ENCODE peak calls at places on chromosomes 6 and 20, in six cellular contexts. I, A, W, J, G and R are unnamed samples.

GRCh38 chr6:118419448-118420394 is 128.4 kb upstream of the PLN start:
- DNase-seq in J (no peak), I (no peak), G (no peak), A (no peak), W (no peak), R (no peak)

GRCh38 chr6:135182993-135183531 is 2.0 kb downstream of the MYB start:
- DNase-seq in G (no peak), A (no peak), J (no peak), I (no peak), W (no peak), R (no peak)

GRCh38 chr20:37543828-37544227 is 16.2 kb upstream of the BLCAP start:
- DNase-seq in I (peak; percentile 66), G (no peak), A (peak; percentile 41), J (peak; percentile 55), W (no peak), R (no peak)

GRCh38 chr6:61711849-61712248 is 574.2 kb downstream of the KHDRBS2 start:
- DNase-seq in A (no peak), J (no peak), W (no peak), G (no peak), I (no peak), R (no peak)

GRCh38 chr6:170480045-170480714 is 72.9 kb downstream of the PSMB1 start:
- DNase-seq in W (no peak), G (no peak), A (peak; percentile 26), I (peak; percentile 33), J (no peak), R (peak; percentile 50)

GRCh38 chr20:51536116-51537069 is 6.1 kb downstream of the NFATC2 start:
- DNase-seq in I (no peak), J (no peak), W (no peak), A (no peak), G (no peak), R (no peak)

GRCh38 chr6:103107985-103108384 is 1714.5 kb downstream of the GRIK2 start:
- DNase-seq in W (no peak), J (no peak), G (no peak), A (no peak), I (no peak), R (no peak)

GRCh38 chr6:10373642-10374359 is 41.1 kb downstream of the TFAP2A start:
- DNase-seq in W (no peak), G (peak; percentile 52), I (no peak), A (peak; percentile 2), J (no peak), R (no peak)

GRCh38 chr20:50304883-50305635 is 114.4 kb downstream of the CEBPB start:
- DNase-seq in J (no peak), I (peak; percentile 98), G (no peak), A (peak; percentile 82), W (no peak), R (peak; percentile 70)

GRCh38 chr20:50915424-50915823 is 15.8 kb downstream of the ADNP start:
- DNase-seq in W (no peak), J (peak; percentile 61), A (peak; percentile 11), I (peak; percentile 72), G (no peak), R (no peak)

GRCh38 chr20:46590453-46590852 is 40.0 kb upstream of the OCSTAMP start:
- DNase-seq in J (peak; percentile 49), I (no peak), A (no peak), W (no peak), G (no peak), R (no peak)

GRCh38 chr6:39834278-39834677 is 42.1 kb downstream of the DAAM2 start:
- DNase-seq in A (no peak), I (no peak), G (no peak), J (no peak), W (no peak), R (no peak)

GRCh38 chr6:91352878-91353277 is 766.0 kb upstream of the MAP3K7 start:
- DNase-seq in I (no peak), G (no peak), J (no peak), A (no peak), W (no peak), R (no peak)

GRCh38 chr6:34920097-34920496 is 31.0 kb downstream of the ANKS1A start:
- DNase-seq in G (no peak), A (no peak), J (no peak), I (no peak), W (no peak), R (no peak)

GRCh38 chr6:170147056-170147787 is 143.7 kb downstream of the DLL1 start:
- DNase-seq in G (no peak), W (no peak), I (no peak), J (no peak), A (no peak), R (no peak)

GRCh38 chr6:4449409-4449808 is 314.0 kb upstream of the ECI2 start:
- DNase-seq in I (no peak), G (no peak), J (no peak), A (no peak), W (no peak), R (no peak)

GRCh38 chr6:33847078-33847477 is 43.3 kb upstream of the MLN start:
- DNase-seq in I (no peak), J (no peak), A (no peak), W (no peak), G (no peak), R (no peak)

GRCh38 chr6:159467473-159468041 is 225.5 kb downstream of the SOD2 start:
- DNase-seq in W (no peak), J (no peak), I (peak; percentile 7), G (peak; percentile 24), A (peak; percentile 24), R (no peak)

GRCh38 chr6:43096451-43097097 is 20.5 kb downstream of the PTK7 start:
- DNase-seq in A (peak; percentile 42), W (no peak), I (peak; percentile 84), G (no peak), J (peak; percentile 35), R (peak; percentile 91)

GRCh38 chr6:130026859-130027258 is 8.5 kb downstream of the L3MBTL3 start:
- DNase-seq in A (no peak), I (peak; percentile 18), W (no peak), J (no peak), G (no peak), R (no peak)

DNA sequence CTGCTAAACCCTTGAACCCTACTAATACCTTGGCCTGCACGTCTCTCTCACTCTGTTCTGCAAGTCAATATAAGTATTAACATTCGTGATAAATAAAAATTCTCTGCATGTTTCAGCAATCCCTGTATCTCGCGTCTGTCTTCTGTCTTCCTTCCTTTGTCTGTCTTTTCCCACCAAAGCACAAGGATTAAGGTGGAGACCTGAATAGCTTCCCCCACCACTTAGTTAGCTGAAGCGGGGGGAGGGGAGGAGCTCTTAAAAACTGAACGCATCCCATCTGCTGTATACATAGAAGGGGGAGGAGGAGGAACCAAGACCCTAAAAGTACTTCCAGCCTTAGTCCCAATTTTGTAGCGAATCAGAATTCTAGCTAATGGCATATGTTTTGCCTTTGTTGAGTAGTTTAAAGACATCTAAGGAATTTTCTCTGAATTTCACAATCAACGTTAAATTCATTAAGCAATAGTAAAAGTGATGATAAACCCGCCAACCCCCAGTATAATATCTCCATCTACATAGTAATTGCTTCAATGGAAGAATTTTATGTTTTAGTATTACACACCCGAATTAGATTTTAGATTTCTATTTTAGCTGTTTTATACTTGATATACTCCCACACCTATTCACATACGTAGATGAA is 47.9 kb downstream of the GNAS start:
- DNase-seq in I (no peak), A (no peak), J (no peak), W (no peak), G (no peak), R (no peak)
- H3K4me3 ChIP-seq in I (no peak overlapping the region), A (no peak overlapping the region), J (no peak overlapping the region), W (no peak overlapping the region), G (no peak overlapping the region), R (no peak overlapping the region)

GRCh38 chr6:36599791-36600209 is 5.6 kb downstream of the SRSF3 start:
- DNase-seq in W (no peak), A (peak; percentile 46), J (no peak), G (no peak), I (peak; percentile 66), R (no peak)
- H3K4me3 ChIP-seq in W (no peak overlapping the region), A (peak overlapping the region; percentile 96), J (no peak overlapping the region), G (no peak overlapping the region), I (peak overlapping the region; percentile 18), R (peak overlapping the region; percentile 2)

GRCh38 chr6:75203721-75204120 is 2.1 kb downstream of the COL12A1 start:
- DNase-seq in G (no peak), W (no peak), A (no peak), J (no peak), I (peak; percentile 64), R (no peak)
- H3K4me3 ChIP-seq in G (peak overlapping the region; percentile 75), W (peak overlapping the region; percentile 72), A (peak overlapping the region; percentile 89), J (no peak overlapping the region), I (peak overlapping the region; percentile 84), R (peak overlapping the region; percentile 90)

DNA sequence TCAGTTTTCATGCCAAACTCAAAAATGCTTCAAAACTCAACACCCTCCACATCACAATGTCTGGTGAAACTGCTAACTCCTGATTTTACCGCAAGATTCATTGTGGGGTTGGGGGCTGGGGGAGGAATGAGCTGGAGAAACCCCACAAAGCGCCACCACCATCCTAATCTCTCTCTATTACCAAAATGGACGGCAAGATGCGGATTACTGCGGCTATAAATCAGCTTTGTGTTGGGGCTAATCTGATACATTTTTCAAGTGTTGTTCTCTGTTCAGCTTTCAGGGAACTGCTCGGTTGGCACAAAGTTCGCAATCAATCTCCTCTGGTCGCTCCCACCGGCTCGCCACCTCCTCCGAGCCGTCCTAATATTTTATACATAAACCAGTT is 83.7 kb downstream of the TMEM242 start:
- DNase-seq in J (no peak), G (no peak), I (no peak), A (no peak), W (no peak), R (no peak)
- H3K4me3 ChIP-seq in J (no peak overlapping the region), G (no peak overlapping the region), I (no peak overlapping the region), A (no peak overlapping the region), W (no peak overlapping the region), R (no peak overlapping the region)

DNA sequence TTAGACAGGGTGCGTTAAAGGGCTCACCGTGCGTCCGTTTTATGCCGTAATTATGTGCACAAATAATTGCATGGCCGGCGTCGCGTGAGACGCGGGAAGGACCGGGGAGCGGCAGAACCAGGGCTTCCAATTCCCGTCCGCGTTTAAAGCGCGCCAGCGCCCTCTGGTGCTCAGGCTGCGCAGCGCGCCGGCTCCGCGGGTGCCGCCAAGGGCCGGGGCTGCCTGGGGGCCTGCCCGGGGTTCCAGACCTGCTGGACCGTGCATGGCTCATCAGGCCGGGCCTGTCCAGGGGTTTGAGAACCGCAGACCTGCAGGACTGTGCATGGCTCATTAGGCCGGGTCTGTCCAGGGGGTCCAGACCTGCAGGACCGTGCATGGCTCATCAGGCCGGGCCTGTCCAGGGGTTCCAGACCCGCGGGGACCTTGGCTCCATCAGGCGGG is 369.0 kb downstream of the THBS2 start:
- DNase-seq in W (peak; percentile 31), G (peak; percentile 14), I (peak; percentile 65), A (peak; percentile 33), J (peak; percentile 4), R (peak; percentile 29)
- H3K4me3 ChIP-seq in W (no peak overlapping the region), G (no peak overlapping the region), I (peak overlapping the region; percentile 30), A (no peak overlapping the region), J (no peak overlapping the region), R (no peak overlapping the region)

GRCh38 chr6:89786970-89787369 is 32.6 kb downstream of the MDN1 start:
- DNase-seq in G (no peak), W (no peak), A (no peak), J (no peak), I (no peak), R (no peak)
- H3K4me3 ChIP-seq in G (no peak overlapping the region), W (no peak overlapping the region), A (no peak overlapping the region), J (no peak overlapping the region), I (no peak overlapping the region), R (no peak overlapping the region)